ENCODE peak calls at places on chromosomes 16 and 17, in nine cellular contexts. I, T, C, F, V, K, J, A and Y are unnamed samples.

GRCh38 chr16:88922114-88922825 is 54.7 kb downstream of the CBFA2T3 start:
- DNase-seq in F (peak), I (peak), A (peak), J (no peak), V (no peak), C (peak), T (no peak), K (peak), Y (peak)

GRCh38 chr17:15972497-15972951 is 27.0 kb downstream of the ZSWIM7 start:
- DNase-seq in K (no peak), T (no peak), C (no peak), V (no peak), A (no peak), J (no peak), F (peak), I (no peak), Y (no peak)

GRCh38 chr16:87686697-87687570 is 78.9 kb downstream of the KLHDC4 start:
- DNase-seq in F (peak), J (no peak), A (no peak), C (no peak), I (peak), T (no peak), V (no peak), K (no peak), Y (no peak)

GRCh38 chr16:23121024-23121423 is 28.2 kb downstream of the USP31 start:
- DNase-seq in K (no peak), C (no peak), T (no peak), J (no peak), A (no peak), F (no peak), V (no peak), I (peak), Y (no peak)

GRCh38 chr16:27195941-27196595 is 7.3 kb upstream of the KDM8 start:
- DNase-seq in J (no peak), T (no peak), C (no peak), I (no peak), V (no peak), F (no peak), A (no peak), K (no peak), Y (no peak)

GRCh38 chr17:1475321-1475854 is 17.1 kb downstream of the MYO1C start:
- DNase-seq in A (no peak), J (no peak), T (no peak), C (no peak), K (no peak), V (no peak), I (no peak), F (no peak), Y (no peak)

GRCh38 chr16:78763821-78764440 is 664.5 kb downstream of the WWOX start:
- DNase-seq in C (no peak), F (no peak), A (no peak), K (no peak), J (no peak), T (no peak), V (no peak), I (no peak), Y (no peak)

GRCh38 chr16:52491216-52491615 is 55.7 kb downstream of the TOX3 start:
- DNase-seq in F (no peak), T (no peak), I (no peak), C (no peak), J (no peak), V (no peak), A (no peak), K (no peak), Y (no peak)

DNA sequence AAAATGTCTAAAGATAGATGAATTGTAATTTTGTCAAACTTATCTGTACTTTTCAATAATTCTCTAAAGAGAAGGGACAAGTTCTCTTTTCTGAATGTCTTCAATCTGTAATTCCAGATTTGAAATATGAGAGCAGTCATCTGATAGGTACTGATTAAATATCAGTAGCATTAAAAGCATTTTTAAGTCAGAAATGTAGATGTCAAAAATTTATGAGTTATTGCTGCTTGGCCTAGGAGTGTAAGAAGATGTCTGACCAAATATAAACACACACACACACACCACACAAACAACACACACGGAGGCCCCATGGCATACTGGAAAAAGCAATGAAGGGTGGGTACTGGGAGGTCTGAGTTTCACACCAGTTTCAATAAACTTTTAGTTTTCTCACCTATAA is 2.4 kb upstream of the TOB1 start:
- DNase-seq in K (no peak), T (no peak), F (no peak), V (no peak), A (no peak), J (no peak), C (no peak), I (no peak), Y (no peak)
- H3K4me3 ChIP-seq in K (peak), T (peak), F (peak), V (peak), A (peak), J (peak), C (no peak), I (peak), Y (no peak)

DNA sequence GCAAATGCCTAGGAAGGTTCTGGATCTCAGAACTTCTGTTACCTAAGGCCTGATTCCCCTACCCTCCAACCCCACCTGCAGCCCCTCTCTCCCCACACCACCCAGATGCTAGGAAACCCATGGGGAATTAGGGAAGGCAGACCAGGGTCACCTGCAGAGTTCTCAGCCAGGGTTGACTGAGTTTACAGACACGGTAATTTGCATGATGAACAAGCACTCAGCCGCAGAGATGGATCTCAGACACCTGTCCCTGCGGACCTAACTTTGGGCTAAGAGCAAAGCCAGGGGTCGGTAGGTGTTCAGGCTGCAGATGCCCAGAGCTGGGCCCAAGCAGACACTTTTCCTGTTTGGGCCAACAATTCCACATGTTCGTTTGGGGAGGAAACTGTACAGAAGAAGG is 2.9 kb downstream of the ABI3 start:
- DNase-seq in F (no peak), I (no peak), J (no peak), A (no peak), T (no peak), C (no peak), V (no peak), K (no peak), Y (no peak)
- H3K4me3 ChIP-seq in F (no peak), I (no peak), J (peak), A (no peak), T (no peak), C (no peak), V (no peak), K (peak), Y (no peak)

GRCh38 chr16:71357681-71358080 is 842 bp upstream of the CALB2 start:
- DNase-seq in J (no peak), T (no peak), C (no peak), I (peak), F (no peak), K (no peak), A (no peak), V (no peak), Y (no peak)
- H3K4me3 ChIP-seq in J (no peak), T (no peak), C (no peak), I (no peak), F (no peak), K (no peak), A (no peak), V (no peak), Y (no peak)

DNA sequence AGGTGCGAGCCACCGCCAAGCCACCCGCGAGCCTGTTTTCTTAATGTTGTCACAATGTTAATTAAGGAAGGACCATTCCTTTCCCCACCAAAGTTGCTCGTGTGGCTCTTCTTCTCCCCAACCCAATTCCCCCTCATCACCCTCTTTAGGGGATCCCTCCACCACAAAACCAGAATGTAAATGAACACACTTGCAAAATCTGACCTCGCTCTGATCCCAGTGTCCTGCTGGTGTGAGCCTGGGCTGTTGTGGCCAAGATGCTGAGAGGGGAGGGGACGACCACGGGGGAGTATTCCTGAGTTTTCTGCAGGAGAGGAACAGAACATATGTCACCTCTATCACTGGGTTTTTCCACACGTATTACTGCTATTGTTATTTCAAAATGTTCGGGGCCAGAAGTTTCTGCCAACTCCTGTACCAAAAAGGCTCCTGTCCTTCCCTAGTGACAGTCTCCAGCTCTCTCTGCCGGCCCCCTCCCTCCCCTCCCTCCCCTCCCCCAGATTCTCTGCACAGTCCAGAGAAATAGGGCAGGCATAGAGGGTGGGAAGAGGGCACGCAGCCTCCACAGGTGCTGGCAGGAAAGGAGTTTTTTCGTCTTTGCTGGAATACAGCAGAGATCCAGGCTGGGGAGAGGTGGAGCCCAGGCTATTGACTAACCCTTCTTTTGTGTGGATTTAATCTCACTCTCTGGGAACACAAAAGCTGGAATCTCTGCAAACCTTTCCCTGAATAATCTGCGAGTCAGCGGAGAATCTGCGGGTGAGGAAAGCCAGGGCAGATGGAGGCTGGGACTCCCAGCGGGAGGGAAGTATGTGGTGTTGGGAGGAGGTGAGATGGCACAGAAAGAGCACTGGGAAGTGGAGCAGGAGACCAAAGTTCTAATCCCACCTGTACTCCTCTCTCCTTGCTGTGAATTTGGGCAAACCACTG is 4.5 kb upstream of the CA4 start:
- DNase-seq in V (no peak), C (no peak), A (no peak), I (peak), T (no peak), F (peak), K (no peak), J (no peak), Y (no peak)
- H3K4me3 ChIP-seq in V (no peak), C (no peak), A (no peak), I (no peak), T (no peak), F (no peak), K (no peak), J (no peak), Y (no peak)

DNA sequence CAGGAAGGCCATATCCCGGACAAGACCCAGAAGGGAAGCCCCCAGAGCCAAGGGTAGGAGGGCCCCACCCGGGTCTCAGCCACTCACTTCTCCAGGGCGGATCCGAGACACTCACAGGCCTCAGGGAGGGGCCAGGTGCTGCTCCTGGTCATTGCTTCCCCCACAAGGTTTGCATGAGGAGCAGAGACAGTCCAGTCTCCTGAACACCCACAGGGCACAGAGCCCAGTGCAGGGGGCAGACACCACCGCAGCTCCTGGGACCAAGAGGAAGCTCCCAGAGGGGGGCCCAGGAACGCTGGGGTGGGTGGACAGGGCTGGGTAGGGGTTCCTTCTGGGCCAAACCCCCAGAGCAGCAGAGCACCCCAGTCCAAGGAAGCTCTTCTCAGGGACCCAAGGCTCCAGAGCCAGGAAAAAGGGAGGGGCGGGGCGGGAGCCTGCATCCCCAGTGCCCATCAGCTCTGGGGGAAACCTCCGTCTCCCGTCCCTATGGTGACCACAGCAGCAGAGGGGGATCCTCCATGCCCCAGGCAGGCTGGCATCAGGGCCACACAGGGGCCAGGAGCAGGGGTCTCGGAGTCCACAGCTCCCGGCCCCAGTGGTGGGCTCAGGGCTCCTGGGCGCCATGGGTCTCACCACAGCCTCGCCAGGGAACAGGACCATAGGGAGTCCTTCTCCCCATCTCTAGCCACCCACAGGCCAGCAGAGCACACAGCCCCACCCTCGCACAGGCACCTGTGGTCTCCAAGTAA is 816 bp upstream of the MRPL28 start:
- DNase-seq in A (no peak), V (no peak), C (no peak), J (no peak), F (no peak), I (no peak), T (no peak), K (no peak), Y (no peak)
- H3K4me3 ChIP-seq in A (no peak), V (no peak), C (no peak), J (peak), F (no peak), I (peak), T (peak), K (peak), Y (no peak)

DNA sequence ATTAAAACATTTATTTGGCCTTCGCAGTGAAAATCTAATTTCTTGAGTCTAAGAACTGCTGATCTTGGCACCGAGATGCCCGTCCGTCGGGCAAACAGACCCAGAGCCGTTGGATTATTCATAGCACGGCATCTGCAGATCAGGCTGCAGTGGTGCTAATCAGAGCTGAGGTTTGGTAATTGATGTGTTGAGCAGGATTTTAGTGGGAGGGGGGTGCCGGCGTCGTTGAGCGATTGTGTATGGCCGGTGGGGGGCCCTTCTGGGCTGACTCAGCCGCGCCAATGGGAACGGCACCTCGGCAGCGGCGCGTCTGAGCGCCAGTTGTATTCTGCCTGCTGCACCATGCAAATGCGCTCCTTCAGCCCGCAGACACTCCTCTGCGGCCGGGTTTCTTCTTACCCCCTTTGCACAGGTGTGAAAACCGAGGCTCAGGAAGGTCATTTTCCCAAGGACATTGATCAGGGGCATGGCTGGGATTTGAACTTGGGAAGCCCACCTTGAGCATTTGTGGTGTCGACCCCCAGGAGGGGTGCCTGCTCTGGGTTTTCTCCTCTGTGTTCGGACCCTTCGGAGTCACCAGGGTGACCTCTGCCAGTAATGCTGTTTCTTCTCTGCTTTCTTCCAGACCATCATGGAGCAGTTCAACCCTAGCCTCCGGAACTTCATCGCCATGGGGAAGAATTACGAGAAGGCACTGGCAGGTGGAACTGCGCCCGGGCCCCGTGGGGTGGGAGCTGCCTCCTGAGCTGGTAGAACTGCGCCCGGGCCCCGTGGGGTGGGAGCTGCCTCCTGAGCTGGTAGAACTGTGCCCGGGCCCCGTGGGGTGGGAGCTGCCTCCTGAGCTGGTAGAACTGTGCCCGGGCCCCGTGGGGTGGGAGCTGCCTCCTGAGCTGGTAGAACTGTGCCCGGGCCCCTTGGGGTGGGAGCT is 18.4 kb downstream of the BAIAP2 start:
- DNase-seq in C (peak), F (no peak), A (no peak), T (no peak), I (peak), J (no peak), K (no peak), V (no peak), Y (no peak)
- H3K4me3 ChIP-seq in C (no peak), F (no peak), A (no peak), T (no peak), I (no peak), J (no peak), K (peak), V (no peak), Y (no peak)